ENCODE peak calls at places on chromosomes 12 and 14, in eight cellular contexts. One of them, this sample, is unnamed.

GRCh38 chr14:103257211-103257962 is 76.7 kb upstream of the EIF5 start:
- DNase-seq in heart right ventricle: no peak
- DNase-seq in activated naive CD4-positive, alpha-beta T cell treated with anti-CD3 and anti-CD28 coated beads for 36 hours: no peak
- DNase-seq in amniotic stem cell: no peak
- DNase-seq in glutamatergic neuron: no peak
- DNase-seq in T-helper 17 cell: no peak
- DNase-seq in lower lobe of right lung: no peak
- DNase-seq in left ventricle myocardium inferior: no peak
- DNase-seq in this sample: peak; percentile 33

GRCh38 chr12:100382327-100382726 is 25.5 kb downstream of the SLC17A8 start:
- DNase-seq in heart right ventricle: no peak
- DNase-seq in glutamatergic neuron: no peak
- DNase-seq in T-helper 17 cell: no peak
- DNase-seq in amniotic stem cell: no peak
- DNase-seq in lower lobe of right lung: no peak
- DNase-seq in activated naive CD4-positive, alpha-beta T cell treated with anti-CD3 and anti-CD28 coated beads for 36 hours: no peak
- DNase-seq in left ventricle myocardium inferior: no peak
- DNase-seq in this sample: no peak

GRCh38 chr12:124345795-124346194 is 50.9 kb downstream of the RFLNA start:
- DNase-seq in amniotic stem cell: no peak
- DNase-seq in heart right ventricle: no peak
- DNase-seq in activated naive CD4-positive, alpha-beta T cell treated with anti-CD3 and anti-CD28 coated beads for 36 hours: no peak
- DNase-seq in lower lobe of right lung: no peak
- DNase-seq in T-helper 17 cell: no peak
- DNase-seq in glutamatergic neuron: no peak
- DNase-seq in left ventricle myocardium inferior: no peak
- DNase-seq in this sample: no peak

GRCh38 chr12:94941440-94941862 is 62.0 kb downstream of the NDUFA12 start:
- DNase-seq in left ventricle myocardium inferior: peak; percentile 55
- DNase-seq in activated naive CD4-positive, alpha-beta T cell treated with anti-CD3 and anti-CD28 coated beads for 36 hours: peak; percentile 73
- DNase-seq in glutamatergic neuron: peak; percentile 17
- DNase-seq in T-helper 17 cell: peak; percentile 22
- DNase-seq in heart right ventricle: peak; percentile 40
- DNase-seq in amniotic stem cell: peak; percentile 80
- DNase-seq in lower lobe of right lung: no peak
- DNase-seq in this sample: peak; percentile 74

GRCh38 chr12:90333939-90334338 is 621.0 kb downstream of the CCER1 start:
- DNase-seq in amniotic stem cell: no peak
- DNase-seq in glutamatergic neuron: no peak
- DNase-seq in activated naive CD4-positive, alpha-beta T cell treated with anti-CD3 and anti-CD28 coated beads for 36 hours: no peak
- DNase-seq in left ventricle myocardium inferior: no peak
- DNase-seq in heart right ventricle: no peak
- DNase-seq in lower lobe of right lung: no peak
- DNase-seq in T-helper 17 cell: no peak
- DNase-seq in this sample: no peak

GRCh38 chr12:95277139-95277538 is 59.5 kb downstream of the VEZT start:
- DNase-seq in glutamatergic neuron: no peak
- DNase-seq in T-helper 17 cell: no peak
- DNase-seq in left ventricle myocardium inferior: no peak
- DNase-seq in activated naive CD4-positive, alpha-beta T cell treated with anti-CD3 and anti-CD28 coated beads for 36 hours: no peak
- DNase-seq in heart right ventricle: no peak
- DNase-seq in lower lobe of right lung: no peak
- DNase-seq in amniotic stem cell: peak; percentile 3
- DNase-seq in this sample: no peak

GRCh38 chr14:103130965-103131364 is 7.7 kb downstream of the TNFAIP2 start:
- DNase-seq in activated naive CD4-positive, alpha-beta T cell treated with anti-CD3 and anti-CD28 coated beads for 36 hours: no peak
- DNase-seq in lower lobe of right lung: no peak
- DNase-seq in glutamatergic neuron: no peak
- DNase-seq in left ventricle myocardium inferior: no peak
- DNase-seq in amniotic stem cell: no peak
- DNase-seq in heart right ventricle: no peak
- DNase-seq in T-helper 17 cell: no peak
- DNase-seq in this sample: peak; percentile 85

GRCh38 chr14:100738704-100739131 is 12.0 kb downstream of the DLK1 start:
- DNase-seq in glutamatergic neuron: no peak
- DNase-seq in left ventricle myocardium inferior: no peak
- DNase-seq in amniotic stem cell: no peak
- DNase-seq in lower lobe of right lung: no peak
- DNase-seq in activated naive CD4-positive, alpha-beta T cell treated with anti-CD3 and anti-CD28 coated beads for 36 hours: no peak
- DNase-seq in heart right ventricle: no peak
- DNase-seq in T-helper 17 cell: no peak
- DNase-seq in this sample: no peak

GRCh38 chr14:73462078-73462715 is 3.9 kb upstream of the NUMB start:
- DNase-seq in activated naive CD4-positive, alpha-beta T cell treated with anti-CD3 and anti-CD28 coated beads for 36 hours: no peak
- DNase-seq in left ventricle myocardium inferior: peak; percentile 50
- DNase-seq in T-helper 17 cell: no peak
- DNase-seq in lower lobe of right lung: peak; percentile 69
- DNase-seq in amniotic stem cell: no peak
- DNase-seq in glutamatergic neuron: no peak
- DNase-seq in heart right ventricle: peak; percentile 39
- DNase-seq in this sample: no peak

GRCh38 chr12:8734873-8735381 is 37.1 kb downstream of the RIMKLB start:
- DNase-seq in left ventricle myocardium inferior: no peak
- DNase-seq in amniotic stem cell: no peak
- DNase-seq in lower lobe of right lung: no peak
- DNase-seq in activated naive CD4-positive, alpha-beta T cell treated with anti-CD3 and anti-CD28 coated beads for 36 hours: no peak
- DNase-seq in T-helper 17 cell: no peak
- DNase-seq in heart right ventricle: no peak
- DNase-seq in glutamatergic neuron: no peak
- DNase-seq in this sample: no peak

GRCh38 chr12:69022674-69023073 is 89.7 kb upstream of the CPM start:
- DNase-seq in lower lobe of right lung: no peak
- DNase-seq in heart right ventricle: no peak
- DNase-seq in T-helper 17 cell: no peak
- DNase-seq in left ventricle myocardium inferior: no peak
- DNase-seq in amniotic stem cell: no peak
- DNase-seq in activated naive CD4-positive, alpha-beta T cell treated with anti-CD3 and anti-CD28 coated beads for 36 hours: no peak
- DNase-seq in glutamatergic neuron: no peak
- DNase-seq in this sample: no peak

GRCh38 chr14:61128382-61129167 is 147.5 kb downstream of the SLC38A6 start:
- DNase-seq in heart right ventricle: no peak
- DNase-seq in T-helper 17 cell: no peak
- DNase-seq in lower lobe of right lung: no peak
- DNase-seq in activated naive CD4-positive, alpha-beta T cell treated with anti-CD3 and anti-CD28 coated beads for 36 hours: no peak
- DNase-seq in amniotic stem cell: no peak
- DNase-seq in glutamatergic neuron: no peak
- DNase-seq in left ventricle myocardium inferior: no peak
- DNase-seq in this sample: no peak

GRCh38 chr12:50055831-50056628 is 1.4 kb upstream of the ASIC1 start:
- DNase-seq in left ventricle myocardium inferior: no peak
- DNase-seq in lower lobe of right lung: peak; percentile 22
- DNase-seq in amniotic stem cell: no peak
- DNase-seq in heart right ventricle: no peak
- DNase-seq in activated naive CD4-positive, alpha-beta T cell treated with anti-CD3 and anti-CD28 coated beads for 36 hours: peak; percentile 70
- DNase-seq in T-helper 17 cell: peak; percentile 37
- DNase-seq in glutamatergic neuron: peak; percentile 65
- DNase-seq in this sample: peak; percentile 55

GRCh38 chr14:61565836-61566536 is 129.3 kb upstream of the HIF1A start:
- DNase-seq in heart right ventricle: no peak
- DNase-seq in activated naive CD4-positive, alpha-beta T cell treated with anti-CD3 and anti-CD28 coated beads for 36 hours: no peak
- DNase-seq in T-helper 17 cell: no peak
- DNase-seq in glutamatergic neuron: no peak
- DNase-seq in lower lobe of right lung: no peak
- DNase-seq in amniotic stem cell: peak; percentile 31
- DNase-seq in left ventricle myocardium inferior: no peak
- DNase-seq in this sample: no peak

This sample was measured in RWPE2.